ENCODE peak calls at places on chromosome 12, in seven cellular contexts. U is body of pancreas, P is transverse colon, O is vagina, B is A549, E is K562, F is IMR-90. Y is an unnamed sample.
A peak's percentile ranks its signal among the peaks of the same experiment; 100 is the strongest.

GRCh38 chr12:124240493-124240892 is 54.4 kb upstream of the RFLNA start:
- DNase-seq in U (no peak), P (no peak), O (no peak), B (peak; percentile 35), E (peak; percentile 85), F (no peak), Y (no peak)

GRCh38 chr12:122981036-122981471 is 573 bp downstream of the ARL6IP4 start:
- DNase-seq in U (no peak), P (no peak), O (no peak), B (no peak), E (peak; percentile 56), F (no peak), Y (no peak)

GRCh38 chr12:117685115-117685926 is 283.5 kb downstream of the KSR2 start:
- DNase-seq in U (peak; percentile 77), P (peak; percentile 66), O (peak; percentile 92), B (peak; percentile 96), E (peak; percentile 23), F (no peak), Y (no peak)

GRCh38 chr12:25962932-25963525 is 4.5 kb downstream of the RASSF8 start:
- DNase-seq in U (no peak), P (no peak), O (no peak), B (no peak), E (no peak), F (no peak), Y (no peak)

GRCh38 chr12:119061208-119061796 is 80.0 kb downstream of the SRRM4 start:
- DNase-seq in U (peak; percentile 86), P (peak; percentile 11), O (no peak), B (peak; percentile 53), E (peak; percentile 51), F (peak; percentile 7), Y (peak; percentile 54)

GRCh38 chr12:82708507-82708906 is 21.8 kb downstream of the TMTC2 start:
- DNase-seq in U (peak; percentile 38), P (peak; percentile 31), O (peak; percentile 88), B (no peak), E (no peak), F (no peak), Y (no peak)

GRCh38 chr12:1470051-1470450 is 124.3 kb downstream of the FBXL14 start:
- DNase-seq in U (no peak), P (no peak), O (no peak), B (no peak), E (no peak), F (no peak), Y (no peak)

GRCh38 chr12:125773033-125773432 is 707.8 kb downstream of the AACS start:
- DNase-seq in U (peak; percentile 26), P (no peak), O (no peak), B (peak; percentile 75), E (peak; percentile 57), F (no peak), Y (no peak)

GRCh38 chr12:32535260-32535999 is 136.1 kb downstream of the FGD4 start:
- DNase-seq in U (peak; percentile 96), P (peak; percentile 84), O (no peak), B (peak; percentile 46), E (no peak), F (peak; percentile 69), Y (peak; percentile 90)

GRCh38 chr12:57430931-57431566 is at the start of gene R3HDM2:
- DNase-seq in U (peak; percentile 96), P (peak; percentile 97), O (peak; percentile 94), B (peak; percentile 98), E (no peak), F (peak; percentile 96), Y (peak; percentile 97)

GRCh38 chr12:124411291-124411878 is 116.5 kb downstream of the RFLNA start:
- DNase-seq in U (no peak), P (peak; percentile 63), O (peak; percentile 95), B (peak; percentile 57), E (no peak), F (peak; percentile 96), Y (peak; percentile 71)

GRCh38 chr12:85325452-85325851 is 45.4 kb downstream of the ALX1 start:
- DNase-seq in U (no peak), P (no peak), O (no peak), B (no peak), E (no peak), F (no peak), Y (no peak)

GRCh38 chr12:128298091-128298490 is 31.1 kb downstream of the TMEM132C start:
- DNase-seq in U (no peak), P (no peak), O (no peak), B (no peak), E (no peak), F (no peak), Y (no peak)

GRCh38 chr12:23931176-23931575 is 18.3 kb downstream of the SOX5 start:
- DNase-seq in U (no peak), P (no peak), O (no peak), B (no peak), E (no peak), F (no peak), Y (no peak)

GRCh38 chr12:109192358-109192757 is 76.0 kb downstream of the ACACB start:
- DNase-seq in U (no peak), P (no peak), O (no peak), B (peak; percentile 91), E (no peak), F (peak; percentile 64), Y (no peak)

GRCh38 chr12:10160659-10161386 is 11.1 kb downstream of the OLR1 start:
- DNase-seq in U (no peak), P (no peak), O (no peak), B (no peak), E (no peak), F (no peak), Y (no peak)

GRCh38 chr12:5204831-5205230 is 161.2 kb downstream of the KCNA5 start:
- DNase-seq in U (no peak), P (no peak), O (no peak), B (no peak), E (no peak), F (no peak), Y (no peak)

GRCh38 chr12:6235906-6236640 is 35.9 kb downstream of the CD9 start:
- DNase-seq in U (no peak), P (no peak), O (no peak), B (no peak), E (no peak), F (no peak), Y (no peak)

GRCh38 chr12:124566181-124567034 is 1.0 kb downstream of the NCOR2 start:
- DNase-seq in U (peak; percentile 89), P (peak; percentile 89), O (peak; percentile 95), B (peak; percentile 81), E (peak; percentile 84), F (peak; percentile 66), Y (peak; percentile 91)

DNA sequence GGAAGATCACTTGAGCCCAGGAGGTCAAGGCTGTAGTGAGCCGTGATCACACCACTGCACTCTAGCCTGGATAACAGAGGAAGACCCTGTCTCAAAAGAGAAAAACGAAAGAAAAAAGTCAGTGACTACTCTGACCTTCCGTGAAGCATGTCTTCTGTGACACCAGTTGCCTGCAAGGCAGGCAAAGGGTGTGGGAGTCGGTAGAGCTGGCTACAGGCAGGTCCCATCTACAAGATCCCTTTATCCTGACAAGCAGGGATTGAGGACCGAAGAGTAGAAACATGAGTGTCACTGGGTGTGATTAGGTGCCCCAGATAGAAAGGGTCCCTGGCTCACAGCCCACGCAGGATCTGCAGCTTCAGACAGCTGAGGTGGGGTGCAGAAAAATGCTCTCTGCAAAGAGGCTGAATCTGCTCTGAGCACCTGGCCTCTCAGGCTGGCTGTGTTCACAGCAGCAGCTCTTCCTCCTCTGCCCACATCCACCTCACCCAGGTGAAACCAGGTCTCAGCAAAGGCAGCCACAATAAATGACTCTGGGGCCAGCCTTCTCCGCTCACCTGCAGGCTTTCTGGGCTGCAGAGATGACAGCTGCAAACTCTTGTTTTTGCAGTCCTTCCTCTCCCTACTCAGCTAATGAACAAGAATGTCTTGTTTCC is 28.6 kb upstream of the HSP90B1 start:
- DNase-seq in U (no peak), P (peak; percentile 18), O (no peak), B (no peak), E (no peak), F (no peak), Y (no peak)
- H3K9me3 ChIP-seq in U (no peaks in the 10 kb centered on the region), P (no peaks in the 10 kb centered on the region), O (no peaks in the 10 kb centered on the region), B (no peaks in the 10 kb centered on the region), E (no peaks in the 10 kb centered on the region), F (no peaks in the 10 kb centered on the region), Y (no peaks in the 10 kb centered on the region)

GRCh38 chr12:68331500-68331868 is 678 bp downstream of the MDM1 start:
- DNase-seq in U (peak; percentile 10), P (no peak), O (no peak), B (no peak), E (no peak), F (no peak), Y (no peak)

GRCh38 chr12:68334136-68334535 is 2.0 kb upstream of the MDM1 start:
- DNase-seq in U (no peak), P (peak; percentile 36), O (no peak), B (peak; percentile 60), E (no peak), F (no peak), Y (no peak)

GRCh38 chr12:68331869-68332725 is at the start of gene MDM1:
- DNase-seq in U (peak; percentile 99), P (peak; percentile 97), O (peak; percentile 98), B (peak; percentile 97), E (peak; percentile 97), F (peak; percentile 98), Y (peak; percentile 98)

GRCh38 chr12:68335462-68335861 is 3.3 kb upstream of the MDM1 start:
- DNase-seq in U (no peak), P (no peak), O (no peak), B (no peak), E (no peak), F (no peak), Y (no peak)

DNA sequence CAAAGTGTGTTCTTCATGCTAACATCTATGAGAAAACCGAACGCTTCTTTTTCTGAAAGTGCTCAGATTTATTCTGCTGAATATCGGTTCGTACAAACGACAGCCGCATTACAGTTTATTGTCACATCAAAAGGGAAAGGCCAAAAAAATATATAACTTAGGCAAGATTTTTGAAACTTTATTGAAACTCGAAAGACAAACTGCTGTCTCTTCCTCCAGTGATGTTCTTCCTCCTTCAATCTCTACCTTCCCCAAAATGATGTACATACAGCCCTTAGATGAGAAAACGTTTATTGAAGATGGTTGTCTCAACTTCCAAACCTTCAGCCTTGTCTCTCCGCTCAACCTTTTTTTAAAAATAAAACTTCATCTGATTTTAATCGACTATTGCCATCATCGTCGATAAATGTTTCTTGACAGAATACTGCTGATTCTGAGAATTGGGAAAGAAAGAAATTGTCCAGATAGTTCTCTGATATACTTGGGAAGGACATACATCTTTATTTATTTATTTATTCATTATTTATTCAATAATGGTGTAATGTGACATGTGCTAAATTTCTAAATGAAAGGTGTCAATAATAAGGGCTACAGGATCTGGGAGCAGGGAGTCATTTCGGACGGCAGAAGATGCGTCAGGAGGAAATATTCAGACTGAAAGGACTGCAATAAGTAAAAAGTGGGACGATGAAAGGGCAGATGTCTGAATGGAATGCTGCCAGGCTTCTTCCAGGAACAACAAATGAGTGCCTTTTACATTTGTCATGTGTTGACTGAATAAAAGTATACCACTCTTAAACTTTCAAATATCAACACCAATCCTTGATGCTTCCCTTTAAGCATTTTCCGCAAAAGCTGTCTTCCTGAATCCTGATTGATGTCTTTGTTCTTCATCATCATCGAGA is 816 bp upstream of the MDM1 start:
- DNase-seq in U (no peak), P (no peak), O (no peak), B (no peak), E (no peak), F (no peak), Y (no peak)
- TF ChIP-seq POLR2A in U (no peak), P (no peak), O (no peak), B (no peak), E (no peak), F (no peak), Y (no peak)

GRCh38 chr12:102740157-102741032 is 176.6 kb downstream of the PAH start:
- DNase-seq in U (no peak), P (no peak), O (no peak), B (peak; percentile 58), E (no peak), F (peak; percentile 36), Y (no peak)
- TF ChIP-seq CTCF in U (no peak), P (no peak), O (no peak), B (peak; percentile 69), E (peak; percentile 55), F (peak; percentile 46), Y (no peak)

GRCh38 chr12:69524331-69524630 is 54.1 kb downstream of the FRS2 start:
- DNase-seq in U (no peak), P (no peak), O (no peak), B (no peak), E (no peak), F (no peak), Y (no peak)
- H3K9me3 ChIP-seq in U (no peaks in the 10 kb centered on the region), P (no peaks in the 10 kb centered on the region), O (no peaks in the 10 kb centered on the region), B (peaks cover 26% of the 10 kb centered on the region), E (no peaks in the 10 kb centered on the region), F (no peaks in the 10 kb centered on the region), Y (no peaks in the 10 kb centered on the region)